ENCODE peak calls at places on chromosomes 13 and 19, in six cellular contexts. One of them, this sample, is unnamed.

GRCh38 chr13:40221460-40222201 is 444.8 kb downstream of the FOXO1 start:
- DNase-seq in HEK293T: no peak
- DNase-seq in astrocyte of the spinal cord: peak
- DNase-seq in D341Med: no peak
- DNase-seq in SHP77 treated with DMSO at 0.1 percent for 48 hours: no peak
- DNase-seq in activated T-helper 1 cell treated with anti-CD3 and anti-CD28 coated beads, Interleukin-2, amount 50 U/mL, for 16 hours: no peak
- DNase-seq in this sample: peak

GRCh38 chr13:48891586-48891985 is 84.1 kb upstream of the FNDC3A start:
- DNase-seq in HEK293T: no peak
- DNase-seq in astrocyte of the spinal cord: peak
- DNase-seq in D341Med: no peak
- DNase-seq in SHP77 treated with DMSO at 0.1 percent for 48 hours: peak
- DNase-seq in activated T-helper 1 cell treated with anti-CD3 and anti-CD28 coated beads, Interleukin-2, amount 50 U/mL, for 16 hours: no peak
- DNase-seq in this sample: peak

GRCh38 chr13:48819376-48819775 is 156.3 kb upstream of the FNDC3A start:
- DNase-seq in HEK293T: no peak
- DNase-seq in astrocyte of the spinal cord: no peak
- DNase-seq in D341Med: no peak
- DNase-seq in SHP77 treated with DMSO at 0.1 percent for 48 hours: no peak
- DNase-seq in activated T-helper 1 cell treated with anti-CD3 and anti-CD28 coated beads, Interleukin-2, amount 50 U/mL, for 16 hours: no peak
- DNase-seq in this sample: no peak

GRCh38 chr13:33722216-33722900 is 95.6 kb upstream of the RFC3 start:
- DNase-seq in HEK293T: no peak
- DNase-seq in astrocyte of the spinal cord: peak
- DNase-seq in D341Med: no peak
- DNase-seq in SHP77 treated with DMSO at 0.1 percent for 48 hours: no peak
- DNase-seq in activated T-helper 1 cell treated with anti-CD3 and anti-CD28 coated beads, Interleukin-2, amount 50 U/mL, for 16 hours: no peak
- DNase-seq in this sample: no peak

GRCh38 chr13:26132756-26133155 is 80.9 kb upstream of the SHISA2 start:
- DNase-seq in HEK293T: peak
- DNase-seq in astrocyte of the spinal cord: no peak
- DNase-seq in D341Med: no peak
- DNase-seq in SHP77 treated with DMSO at 0.1 percent for 48 hours: no peak
- DNase-seq in activated T-helper 1 cell treated with anti-CD3 and anti-CD28 coated beads, Interleukin-2, amount 50 U/mL, for 16 hours: no peak
- DNase-seq in this sample: no peak

GRCh38 chr19:49581007-49581508 is at the start of gene PRRG2:
- DNase-seq in HEK293T: no peak
- DNase-seq in astrocyte of the spinal cord: no peak
- DNase-seq in D341Med: peak
- DNase-seq in SHP77 treated with DMSO at 0.1 percent for 48 hours: no peak
- DNase-seq in activated T-helper 1 cell treated with anti-CD3 and anti-CD28 coated beads, Interleukin-2, amount 50 U/mL, for 16 hours: no peak
- DNase-seq in this sample: no peak

GRCh38 chr19:12946092-12946845 is 607 bp downstream of the RAD23A start:
- DNase-seq in HEK293T: peak
- DNase-seq in astrocyte of the spinal cord: peak
- DNase-seq in D341Med: peak
- DNase-seq in SHP77 treated with DMSO at 0.1 percent for 48 hours: no peak
- DNase-seq in activated T-helper 1 cell treated with anti-CD3 and anti-CD28 coated beads, Interleukin-2, amount 50 U/mL, for 16 hours: no peak
- DNase-seq in this sample: peak

GRCh38 chr13:22175211-22175610 is 504.3 kb downstream of the FGF9 start:
- DNase-seq in HEK293T: no peak
- DNase-seq in astrocyte of the spinal cord: no peak
- DNase-seq in D341Med: no peak
- DNase-seq in SHP77 treated with DMSO at 0.1 percent for 48 hours: no peak
- DNase-seq in activated T-helper 1 cell treated with anti-CD3 and anti-CD28 coated beads, Interleukin-2, amount 50 U/mL, for 16 hours: no peak
- DNase-seq in this sample: no peak

GRCh38 chr13:64446372-64446771 is 2783.8 kb downstream of the PCDH9 start:
- DNase-seq in HEK293T: peak
- DNase-seq in astrocyte of the spinal cord: no peak
- DNase-seq in D341Med: peak
- DNase-seq in SHP77 treated with DMSO at 0.1 percent for 48 hours: no peak
- DNase-seq in activated T-helper 1 cell treated with anti-CD3 and anti-CD28 coated beads, Interleukin-2, amount 50 U/mL, for 16 hours: no peak
- DNase-seq in this sample: no peak

GRCh38 chr13:83503424-83503823 is 378.9 kb downstream of the SLITRK1 start:
- DNase-seq in HEK293T: no peak
- DNase-seq in astrocyte of the spinal cord: peak
- DNase-seq in D341Med: no peak
- DNase-seq in SHP77 treated with DMSO at 0.1 percent for 48 hours: no peak
- DNase-seq in activated T-helper 1 cell treated with anti-CD3 and anti-CD28 coated beads, Interleukin-2, amount 50 U/mL, for 16 hours: no peak
- DNase-seq in this sample: no peak

GRCh38 chr19:55116232-55117062 is 990 bp downstream of the PPP1R12C start:
- DNase-seq in HEK293T: peak
- DNase-seq in astrocyte of the spinal cord: peak
- DNase-seq in D341Med: peak
- DNase-seq in SHP77 treated with DMSO at 0.1 percent for 48 hours: no peak
- DNase-seq in activated T-helper 1 cell treated with anti-CD3 and anti-CD28 coated beads, Interleukin-2, amount 50 U/mL, for 16 hours: no peak
- DNase-seq in this sample: no peak

GRCh38 chr13:51999525-51999924 is 11.7 kb downstream of the ATP7B start:
- DNase-seq in HEK293T: no peak
- DNase-seq in astrocyte of the spinal cord: no peak
- DNase-seq in D341Med: no peak
- DNase-seq in SHP77 treated with DMSO at 0.1 percent for 48 hours: no peak
- DNase-seq in activated T-helper 1 cell treated with anti-CD3 and anti-CD28 coated beads, Interleukin-2, amount 50 U/mL, for 16 hours: no peak
- DNase-seq in this sample: peak

GRCh38 chr13:20125783-20126165 is 35.1 kb downstream of the GJA3 start:
- DNase-seq in HEK293T: no peak
- DNase-seq in astrocyte of the spinal cord: no peak
- DNase-seq in D341Med: peak
- DNase-seq in SHP77 treated with DMSO at 0.1 percent for 48 hours: no peak
- DNase-seq in activated T-helper 1 cell treated with anti-CD3 and anti-CD28 coated beads, Interleukin-2, amount 50 U/mL, for 16 hours: no peak
- DNase-seq in this sample: no peak

GRCh38 chr13:23686948-23687347 is 116.7 kb downstream of the TNFRSF19 start:
- DNase-seq in HEK293T: no peak
- DNase-seq in astrocyte of the spinal cord: no peak
- DNase-seq in D341Med: no peak
- DNase-seq in SHP77 treated with DMSO at 0.1 percent for 48 hours: no peak
- DNase-seq in activated T-helper 1 cell treated with anti-CD3 and anti-CD28 coated beads, Interleukin-2, amount 50 U/mL, for 16 hours: no peak
- DNase-seq in this sample: no peak

GRCh38 chr19:48319647-48320537 is 5.5 kb upstream of the EMP3 start:
- DNase-seq in HEK293T: peak
- DNase-seq in astrocyte of the spinal cord: peak
- DNase-seq in D341Med: peak
- DNase-seq in SHP77 treated with DMSO at 0.1 percent for 48 hours: peak
- DNase-seq in activated T-helper 1 cell treated with anti-CD3 and anti-CD28 coated beads, Interleukin-2, amount 50 U/mL, for 16 hours: peak
- DNase-seq in this sample: peak

GRCh38 chr13:61339054-61339621 is 76.5 kb downstream of the PCDH20 start:
- DNase-seq in HEK293T: no peak
- DNase-seq in astrocyte of the spinal cord: no peak
- DNase-seq in D341Med: no peak
- DNase-seq in SHP77 treated with DMSO at 0.1 percent for 48 hours: no peak
- DNase-seq in activated T-helper 1 cell treated with anti-CD3 and anti-CD28 coated beads, Interleukin-2, amount 50 U/mL, for 16 hours: no peak
- DNase-seq in this sample: no peak

GRCh38 chr19:46271488-46272197 is 25.2 kb upstream of the HIF3A start:
- DNase-seq in HEK293T: no peak
- DNase-seq in astrocyte of the spinal cord: peak
- DNase-seq in D341Med: no peak
- DNase-seq in SHP77 treated with DMSO at 0.1 percent for 48 hours: no peak
- DNase-seq in activated T-helper 1 cell treated with anti-CD3 and anti-CD28 coated beads, Interleukin-2, amount 50 U/mL, for 16 hours: no peak
- DNase-seq in this sample: peak

GRCh38 chr19:11767633-11768133 is 883 bp downstream of the ZNF441 start:
- DNase-seq in HEK293T: no peak
- DNase-seq in astrocyte of the spinal cord: no peak
- DNase-seq in D341Med: peak
- DNase-seq in SHP77 treated with DMSO at 0.1 percent for 48 hours: no peak
- DNase-seq in activated T-helper 1 cell treated with anti-CD3 and anti-CD28 coated beads, Interleukin-2, amount 50 U/mL, for 16 hours: no peak
- DNase-seq in this sample: peak

GRCh38 chr19:9456018-9456689 is 20.8 kb upstream of the ZNF266 start:
- DNase-seq in HEK293T: no peak
- DNase-seq in astrocyte of the spinal cord: no peak
- DNase-seq in D341Med: no peak
- DNase-seq in SHP77 treated with DMSO at 0.1 percent for 48 hours: no peak
- DNase-seq in activated T-helper 1 cell treated with anti-CD3 and anti-CD28 coated beads, Interleukin-2, amount 50 U/mL, for 16 hours: no peak
- DNase-seq in this sample: no peak

GRCh38 chr19:48878219-48879024 is 6.2 kb downstream of the PPP1R15A start:
- DNase-seq in HEK293T: no peak
- DNase-seq in astrocyte of the spinal cord: no peak
- DNase-seq in D341Med: no peak
- DNase-seq in SHP77 treated with DMSO at 0.1 percent for 48 hours: no peak
- DNase-seq in activated T-helper 1 cell treated with anti-CD3 and anti-CD28 coated beads, Interleukin-2, amount 50 U/mL, for 16 hours: no peak
- DNase-seq in this sample: no peak

GRCh38 chr13:97191615-97192014 is 30.5 kb upstream of the MBNL2 start:
- DNase-seq in HEK293T: no peak
- DNase-seq in astrocyte of the spinal cord: no peak
- DNase-seq in D341Med: no peak
- DNase-seq in SHP77 treated with DMSO at 0.1 percent for 48 hours: no peak
- DNase-seq in activated T-helper 1 cell treated with anti-CD3 and anti-CD28 coated beads, Interleukin-2, amount 50 U/mL, for 16 hours: no peak
- DNase-seq in this sample: no peak

GRCh38 chr19:38956264-38956663 is 19.3 kb downstream of the FBXO17 start:
- DNase-seq in HEK293T: no peak
- DNase-seq in astrocyte of the spinal cord: no peak
- DNase-seq in D341Med: peak
- DNase-seq in SHP77 treated with DMSO at 0.1 percent for 48 hours: no peak
- DNase-seq in activated T-helper 1 cell treated with anti-CD3 and anti-CD28 coated beads, Interleukin-2, amount 50 U/mL, for 16 hours: no peak
- DNase-seq in this sample: no peak

GRCh38 chr19:39852882-39853281 is 6.7 kb upstream of the FBL start:
- DNase-seq in HEK293T: no peak
- DNase-seq in astrocyte of the spinal cord: no peak
- DNase-seq in D341Med: peak
- DNase-seq in SHP77 treated with DMSO at 0.1 percent for 48 hours: no peak
- DNase-seq in activated T-helper 1 cell treated with anti-CD3 and anti-CD28 coated beads, Interleukin-2, amount 50 U/mL, for 16 hours: no peak
- DNase-seq in this sample: no peak

GRCh38 chr13:39749528-39749927 is 94.1 kb downstream of the COG6 start:
- DNase-seq in HEK293T: no peak
- DNase-seq in astrocyte of the spinal cord: no peak
- DNase-seq in D341Med: no peak
- DNase-seq in SHP77 treated with DMSO at 0.1 percent for 48 hours: no peak
- DNase-seq in activated T-helper 1 cell treated with anti-CD3 and anti-CD28 coated beads, Interleukin-2, amount 50 U/mL, for 16 hours: no peak
- DNase-seq in this sample: no peak

This sample was measured in RCC 7860.